ENCODE peak calls at places on chromosomes 6 and 20, in seven cellular contexts. E is PC-3, O is tibial artery, R is coronary artery, J is endothelial cell of umbilical vein, B is IMR-90, T is dorsolateral prefrontal cortex. L is an unnamed sample.

GRCh38 chr20:9507544-9508239 is 6.7 kb upstream of the LAMP5 start:
- DNase-seq in J (no peak), O (no peak), E (no peak), T (no peak), R (no peak), B (no peak), L (no peak)

GRCh38 chr6:106460481-106460880 is 100.0 kb downstream of the CRYBG1 start:
- DNase-seq in O (no peak), E (no peak), J (no peak), T (no peak), R (no peak), B (no peak), L (no peak)

GRCh38 chr20:35359335-35359997 is 52.3 kb downstream of the UQCC1 start:
- DNase-seq in T (no peak), J (no peak), E (peak; percentile 10), B (no peak), R (no peak), O (no peak), L (no peak)

GRCh38 chr6:44249082-44249748 is 2.3 kb downstream of the HSP90AB1 start:
- DNase-seq in O (no peak), B (no peak), J (no peak), T (no peak), E (no peak), R (no peak), L (no peak)

GRCh38 chr6:16670183-16670582 is 91.1 kb downstream of the ATXN1 start:
- DNase-seq in T (no peak), E (peak; percentile 19), O (no peak), B (no peak), R (no peak), J (no peak), L (peak; percentile 79)

GRCh38 chr6:123288649-123289048 is 292.6 kb downstream of the CLVS2 start:
- DNase-seq in B (no peak), T (no peak), R (no peak), J (no peak), E (no peak), O (no peak), L (no peak)

GRCh38 chr20:63314566-63315239 is 21.7 kb downstream of the COL20A1 start:
- DNase-seq in O (peak; percentile 49), E (no peak), J (no peak), T (no peak), B (no peak), R (no peak), L (no peak)

GRCh38 chr20:16538779-16539178 is 34.5 kb downstream of the KIF16B start:
- DNase-seq in O (no peak), E (no peak), R (no peak), T (no peak), J (no peak), B (no peak), L (no peak)

GRCh38 chr6:133179483-133179882 is 61.7 kb upstream of the EYA4 start:
- DNase-seq in B (no peak), O (no peak), R (no peak), J (no peak), E (no peak), T (no peak), L (no peak)

GRCh38 chr20:32979201-32979998 is 24.8 kb downstream of the SUN5 start:
- DNase-seq in O (peak; percentile 44), R (no peak), T (no peak), B (no peak), J (no peak), E (no peak), L (no peak)

GRCh38 chr20:32458061-32458836 is 100.1 kb downstream of the ASXL1 start:
- DNase-seq in T (no peak), O (no peak), R (no peak), B (no peak), E (no peak), J (no peak), L (no peak)

GRCh38 chr6:147438758-147439528 is 69.5 kb upstream of the SAMD5 start:
- DNase-seq in R (no peak), B (no peak), T (no peak), O (no peak), E (no peak), J (no peak), L (no peak)

GRCh38 chr6:113381232-113381631 is 475.9 kb upstream of the MARCKS start:
- DNase-seq in E (peak; percentile 7), O (no peak), B (peak; percentile 75), R (no peak), J (no peak), T (no peak), L (no peak)

GRCh38 chr6:90790058-90790457 is 203.2 kb upstream of the MAP3K7 start:
- DNase-seq in J (no peak), B (peak; percentile 13), T (no peak), R (no peak), O (no peak), E (no peak), L (no peak)
- H3K4me3 ChIP-seq in J (no peak overlapping the region), B (no peak overlapping the region), T (no peak overlapping the region), R (no peak overlapping the region), O (no peak overlapping the region), E (no peak overlapping the region), L (no peak overlapping the region)

DNA sequence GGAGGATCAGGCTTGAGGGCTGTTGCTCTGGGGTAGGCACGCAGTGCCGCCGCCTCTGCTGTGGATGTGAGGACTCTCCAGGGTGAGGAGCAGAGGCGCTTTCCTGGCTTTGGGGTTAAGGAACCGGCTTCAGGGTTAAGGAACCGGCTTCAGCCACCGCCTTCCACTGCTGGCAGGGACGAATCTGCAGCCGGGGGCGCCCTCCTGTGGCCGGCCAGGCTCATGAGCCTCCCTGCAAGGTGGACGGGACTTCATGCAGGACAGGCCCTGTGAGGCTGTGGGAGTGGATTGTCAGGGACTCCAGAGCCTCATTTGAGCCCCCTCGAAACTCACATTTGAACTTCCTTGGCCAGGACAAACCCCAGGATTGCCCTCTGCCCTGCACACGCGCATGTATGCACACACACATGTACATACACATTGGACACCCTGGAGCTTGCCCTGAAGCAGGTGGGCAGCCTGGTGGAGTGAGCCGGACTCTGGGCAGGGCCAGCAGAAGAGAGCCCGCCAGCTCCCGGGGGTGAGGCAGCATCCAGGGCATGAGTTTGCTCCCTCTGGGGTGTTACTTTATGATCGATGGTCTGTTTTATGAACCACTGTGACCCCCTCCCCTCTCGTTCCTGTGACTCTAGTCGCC is 146.9 kb downstream of the PHACTR3 start:
- DNase-seq in O (peak; percentile 74), J (no peak), T (peak; percentile 84), E (peak; percentile 73), R (no peak), B (peak; percentile 24), L (peak; percentile 58)
- TF ChIP-seq CTCF in O (peak; percentile 67), J (peak; percentile 47), T (peak; percentile 87), E (peak; percentile 91), R (peak; percentile 74), B (peak; percentile 63), L (peak; percentile 50)

GRCh38 chr6:46891396-46891795 is 30.3 kb downstream of the ADGRF5 start:
- DNase-seq in B (no peak), O (no peak), E (peak; percentile 37), T (no peak), R (no peak), J (no peak), L (no peak)

GRCh38 chr6:46894429-46894828 is 27.3 kb downstream of the ADGRF5 start:
- DNase-seq in T (no peak), B (no peak), J (no peak), R (no peak), O (no peak), E (no peak), L (no peak)

GRCh38 chr6:46888031-46888430 is 33.7 kb downstream of the ADGRF5 start:
- DNase-seq in R (no peak), E (peak; percentile 90), O (no peak), T (no peak), J (no peak), B (no peak), L (no peak)

GRCh38 chr6:46893648-46894047 is 28.1 kb downstream of the ADGRF5 start:
- DNase-seq in E (peak; percentile 48), R (no peak), T (no peak), B (no peak), O (no peak), J (peak; percentile 82), L (no peak)

GRCh38 chr6:46888578-46888977 is 33.2 kb downstream of the ADGRF5 start:
- DNase-seq in B (no peak), E (peak; percentile 91), J (no peak), T (no peak), R (no peak), O (no peak), L (no peak)
- H3K27ac ChIP-seq in B (no peak overlapping the region), E (peak overlapping the region; percentile 96), J (peak overlapping the region; percentile 31), T (no peak overlapping the region), R (no peak overlapping the region), O (no peak overlapping the region), L (no peak overlapping the region)

GRCh38 chr6:31114970-31115849 is 610 bp downstream of the PSORS1C1 start:
- DNase-seq in E (peak; percentile 72), O (no peak), T (no peak), J (peak; percentile 51), R (no peak), B (peak; percentile 42), L (no peak)

GRCh38 chr6:31115941-31116560 is 1.5 kb downstream of the PSORS1C1 start:
- DNase-seq in R (no peak), J (no peak), E (no peak), T (no peak), O (no peak), B (no peak), L (no peak)

GRCh38 chr6:31112478-31112877 is at the start of gene C6orf15:
- DNase-seq in T (no peak), R (no peak), O (no peak), B (no peak), J (no peak), E (peak; percentile 39), L (no peak)

GRCh38 chr6:31113861-31114539 is 600 bp upstream of the PSORS1C1 start:
- DNase-seq in J (no peak), B (peak; percentile 24), E (no peak), O (no peak), T (no peak), R (no peak), L (no peak)

DNA sequence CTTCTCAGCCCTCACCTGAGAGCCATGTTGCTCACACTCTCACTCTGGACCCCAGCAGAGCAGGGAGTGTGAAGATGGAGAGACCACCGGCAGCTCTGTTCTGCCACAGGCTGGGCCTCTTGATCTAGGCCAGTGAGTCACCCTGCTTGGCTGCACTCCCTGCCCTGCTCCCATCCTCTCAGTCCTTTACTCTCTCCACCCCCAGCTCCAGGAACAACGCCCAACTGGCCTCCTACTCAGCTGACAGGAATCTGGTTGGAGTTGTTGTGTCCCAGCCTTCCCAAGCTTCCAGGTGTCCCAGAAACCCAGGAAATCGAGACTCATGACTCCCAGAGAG is at the start of gene PSORS1C1:
- DNase-seq in J (peak; percentile 86), E (peak; percentile 97), B (peak; percentile 95), O (peak; percentile 94), T (peak; percentile 34), R (no peak), L (peak; percentile 84)
- H3K4me3 ChIP-seq in J (no peak within 1 kb of the TSS), E (peak within 1 kb of the TSS; percentile 62), B (no peak within 1 kb of the TSS), O (peak within 1 kb of the TSS; percentile 36), T (no peak within 1 kb of the TSS), R (peak within 1 kb of the TSS; percentile 41), L (no peak within 1 kb of the TSS)

DNA sequence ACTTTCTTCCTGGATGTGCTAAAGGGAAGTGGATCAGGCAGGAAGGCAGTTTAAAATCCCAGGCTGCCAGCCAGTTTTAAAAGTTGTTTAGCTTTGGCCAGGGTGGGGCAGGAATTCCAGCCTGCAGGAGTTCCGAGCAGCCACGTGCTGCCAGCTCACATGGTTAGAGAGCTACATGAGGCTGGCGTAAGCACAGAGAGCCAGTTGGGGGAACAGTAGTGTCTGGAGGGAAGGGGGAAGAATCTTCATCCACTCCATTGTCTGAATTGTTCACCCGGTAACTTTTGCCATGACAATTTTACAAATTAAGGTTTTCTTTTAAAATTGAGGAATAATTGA is 12.0 kb downstream of the CDC25B start:
- DNase-seq in R (peak; percentile 88), O (peak; percentile 97), J (peak; percentile 86), B (peak; percentile 92), T (peak; percentile 62), E (peak; percentile 98), L (peak; percentile 91)
- TF ChIP-seq CTCF in R (no peak), O (no peak), J (no peak), B (no peak), T (no peak), E (no peak), L (no peak)